ENCODE peak calls at places on chromosome X, in eight cellular contexts. One of them, this sample, is unnamed.

GRCh38 chrX:154096140-154097002 is 1.1 kb downstream of the MECP2 start:
- DNase-seq in myocyte: peak
- DNase-seq in T-helper 1 cell: no peak
- DNase-seq in activated CD4-positive, CD25-positive, alpha-beta regulatory T cell: no peak
- DNase-seq in stimulated activated CD4-positive, alpha-beta T cell treated with anti-CD3 and anti-CD28 coated beads, Interleukin-2, amount 100 ng/mL, for 4 hours: no peak
- DNase-seq in left colon: peak
- DNase-seq in naive thymus-derived CD8-positive, alpha-beta T cell: no peak
- DNase-seq in stimulated activated CD8-positive, alpha-beta memory T cell treated with anti-CD3 and anti-CD28 coated beads, Interleukin-12 subunit alpha, Interleukin-12 subunit beta, amount 100 ng/mL, for 4 hours: no peak
- DNase-seq in this sample: no peak

GRCh38 chrX:155065035-155065734 is 5.8 kb downstream of the CMC4 start:
- DNase-seq in stimulated activated CD8-positive, alpha-beta memory T cell treated with anti-CD3 and anti-CD28 coated beads, Interleukin-12 subunit alpha, Interleukin-12 subunit beta, amount 100 ng/mL, for 4 hours: no peak
- DNase-seq in naive thymus-derived CD8-positive, alpha-beta T cell: no peak
- DNase-seq in myocyte: no peak
- DNase-seq in stimulated activated CD4-positive, alpha-beta T cell treated with anti-CD3 and anti-CD28 coated beads, Interleukin-2, amount 100 ng/mL, for 4 hours: no peak
- DNase-seq in activated CD4-positive, CD25-positive, alpha-beta regulatory T cell: no peak
- DNase-seq in left colon: no peak
- DNase-seq in T-helper 1 cell: no peak
- DNase-seq in this sample: no peak

GRCh38 chrX:104324871-104325585 is 70.3 kb upstream of the ESX1 start:
- DNase-seq in activated CD4-positive, CD25-positive, alpha-beta regulatory T cell: no peak
- DNase-seq in myocyte: no peak
- DNase-seq in stimulated activated CD8-positive, alpha-beta memory T cell treated with anti-CD3 and anti-CD28 coated beads, Interleukin-12 subunit alpha, Interleukin-12 subunit beta, amount 100 ng/mL, for 4 hours: no peak
- DNase-seq in stimulated activated CD4-positive, alpha-beta T cell treated with anti-CD3 and anti-CD28 coated beads, Interleukin-2, amount 100 ng/mL, for 4 hours: no peak
- DNase-seq in left colon: no peak
- DNase-seq in naive thymus-derived CD8-positive, alpha-beta T cell: no peak
- DNase-seq in T-helper 1 cell: no peak
- DNase-seq in this sample: no peak

GRCh38 chrX:143095841-143096240 is 70.1 kb downstream of the SPANXN4 start:
- DNase-seq in myocyte: no peak
- DNase-seq in stimulated activated CD8-positive, alpha-beta memory T cell treated with anti-CD3 and anti-CD28 coated beads, Interleukin-12 subunit alpha, Interleukin-12 subunit beta, amount 100 ng/mL, for 4 hours: no peak
- DNase-seq in activated CD4-positive, CD25-positive, alpha-beta regulatory T cell: no peak
- DNase-seq in naive thymus-derived CD8-positive, alpha-beta T cell: no peak
- DNase-seq in stimulated activated CD4-positive, alpha-beta T cell treated with anti-CD3 and anti-CD28 coated beads, Interleukin-2, amount 100 ng/mL, for 4 hours: no peak
- DNase-seq in T-helper 1 cell: no peak
- DNase-seq in left colon: no peak
- DNase-seq in this sample: no peak

GRCh38 chrX:98931194-98931593 is 1478.9 kb downstream of the PCDH19 start:
- DNase-seq in stimulated activated CD8-positive, alpha-beta memory T cell treated with anti-CD3 and anti-CD28 coated beads, Interleukin-12 subunit alpha, Interleukin-12 subunit beta, amount 100 ng/mL, for 4 hours: no peak
- DNase-seq in T-helper 1 cell: no peak
- DNase-seq in stimulated activated CD4-positive, alpha-beta T cell treated with anti-CD3 and anti-CD28 coated beads, Interleukin-2, amount 100 ng/mL, for 4 hours: no peak
- DNase-seq in myocyte: no peak
- DNase-seq in naive thymus-derived CD8-positive, alpha-beta T cell: no peak
- DNase-seq in activated CD4-positive, CD25-positive, alpha-beta regulatory T cell: no peak
- DNase-seq in left colon: no peak
- DNase-seq in this sample: no peak

GRCh38 chrX:46576458-46576857 is 2.9 kb downstream of the CHST7 start:
- DNase-seq in T-helper 1 cell: no peak
- DNase-seq in naive thymus-derived CD8-positive, alpha-beta T cell: no peak
- DNase-seq in activated CD4-positive, CD25-positive, alpha-beta regulatory T cell: no peak
- DNase-seq in myocyte: no peak
- DNase-seq in left colon: no peak
- DNase-seq in stimulated activated CD8-positive, alpha-beta memory T cell treated with anti-CD3 and anti-CD28 coated beads, Interleukin-12 subunit alpha, Interleukin-12 subunit beta, amount 100 ng/mL, for 4 hours: no peak
- DNase-seq in stimulated activated CD4-positive, alpha-beta T cell treated with anti-CD3 and anti-CD28 coated beads, Interleukin-2, amount 100 ng/mL, for 4 hours: no peak
- DNase-seq in this sample: no peak

GRCh38 chrX:123648028-123648810 is 84.6 kb downstream of the THOC2 start:
- DNase-seq in naive thymus-derived CD8-positive, alpha-beta T cell: peak
- DNase-seq in activated CD4-positive, CD25-positive, alpha-beta regulatory T cell: no peak
- DNase-seq in myocyte: no peak
- DNase-seq in stimulated activated CD4-positive, alpha-beta T cell treated with anti-CD3 and anti-CD28 coated beads, Interleukin-2, amount 100 ng/mL, for 4 hours: peak
- DNase-seq in left colon: peak
- DNase-seq in stimulated activated CD8-positive, alpha-beta memory T cell treated with anti-CD3 and anti-CD28 coated beads, Interleukin-12 subunit alpha, Interleukin-12 subunit beta, amount 100 ng/mL, for 4 hours: no peak
- DNase-seq in T-helper 1 cell: no peak
- DNase-seq in this sample: no peak

GRCh38 chrX:154351183-154352011 is 23.0 kb downstream of the FLNA start:
- DNase-seq in left colon: peak
- DNase-seq in naive thymus-derived CD8-positive, alpha-beta T cell: no peak
- DNase-seq in T-helper 1 cell: no peak
- DNase-seq in activated CD4-positive, CD25-positive, alpha-beta regulatory T cell: peak
- DNase-seq in stimulated activated CD4-positive, alpha-beta T cell treated with anti-CD3 and anti-CD28 coated beads, Interleukin-2, amount 100 ng/mL, for 4 hours: no peak
- DNase-seq in myocyte: no peak
- DNase-seq in stimulated activated CD8-positive, alpha-beta memory T cell treated with anti-CD3 and anti-CD28 coated beads, Interleukin-12 subunit alpha, Interleukin-12 subunit beta, amount 100 ng/mL, for 4 hours: no peak
- DNase-seq in this sample: no peak

GRCh38 chrX:63812826-63813225 is 27.8 kb upstream of the ARHGEF9 start:
- DNase-seq in stimulated activated CD4-positive, alpha-beta T cell treated with anti-CD3 and anti-CD28 coated beads, Interleukin-2, amount 100 ng/mL, for 4 hours: no peak
- DNase-seq in stimulated activated CD8-positive, alpha-beta memory T cell treated with anti-CD3 and anti-CD28 coated beads, Interleukin-12 subunit alpha, Interleukin-12 subunit beta, amount 100 ng/mL, for 4 hours: no peak
- DNase-seq in activated CD4-positive, CD25-positive, alpha-beta regulatory T cell: no peak
- DNase-seq in left colon: no peak
- DNase-seq in T-helper 1 cell: no peak
- DNase-seq in naive thymus-derived CD8-positive, alpha-beta T cell: no peak
- DNase-seq in myocyte: no peak
- DNase-seq in this sample: no peak